ENCODE peak calls at places on chromosome 16, in eight cellular contexts. W is heart left ventricle, P is gastrocnemius medialis, N is right atrium auricular region, J is upper lobe of right lung, U is adrenal gland, K is Caco-2, B is endodermal cell. T is an unnamed sample. For H3K4me1, the result is how much of the 10 kb centered on the place peaks cover.

GRCh38 chr16:69848635-69849545 is 86.8 kb downstream of the WWP2 start:
- DNase-seq in P (peak), N (peak), K (no peak), W (peak), U (peak), B (no peak), J (peak), T (peak)

GRCh38 chr16:68257906-68258800 is 6.2 kb upstream of the SLC7A6 start:
- DNase-seq in U (peak), P (peak), W (no peak), N (no peak), B (no peak), K (peak), J (peak), T (no peak)

GRCh38 chr16:3099732-3100499 is 822 bp upstream of the ZSCAN10 start:
- DNase-seq in U (peak), N (peak), W (peak), B (peak), J (peak), P (peak), K (peak), T (peak)

GRCh38 chr16:19118938-19119431 is 5.2 kb downstream of the ITPRIPL2 start:
- DNase-seq in K (no peak), P (no peak), W (peak), J (no peak), B (no peak), N (peak), U (peak), T (peak)

GRCh38 chr16:65312071-65312470 is 190.2 kb upstream of the CDH11 start:
- DNase-seq in K (no peak), B (no peak), J (no peak), N (no peak), W (no peak), P (no peak), U (peak), T (no peak)

GRCh38 chr16:87180069-87180468 is 137.1 kb downstream of the C16orf95 start:
- DNase-seq in N (no peak), U (no peak), K (no peak), P (no peak), B (no peak), W (no peak), J (no peak), T (no peak)

GRCh38 chr16:69311533-69312388 is 611 bp downstream of the VPS4A start:
- DNase-seq in P (no peak), W (peak), U (peak), N (no peak), B (peak), J (peak), K (peak), T (no peak)

GRCh38 chr16:67279296-67280089 is at the start of gene PLEKHG4:
- DNase-seq in N (no peak), K (peak), J (peak), W (peak), P (peak), U (peak), B (peak), T (peak)

GRCh38 chr16:12535535-12536411 is 267.9 kb downstream of the CPPED1 start:
- DNase-seq in J (no peak), N (no peak), W (no peak), P (no peak), K (peak), U (no peak), B (peak), T (no peak)

GRCh38 chr16:88534731-88535141 is 35.5 kb upstream of the ZC3H18 start:
- DNase-seq in N (no peak), K (no peak), W (no peak), B (peak), P (no peak), U (peak), J (peak), T (peak)

GRCh38 chr16:18800674-18801196 is 614 bp downstream of the ARL6IP1 start:
- DNase-seq in N (no peak), J (no peak), B (peak), U (peak), K (peak), P (no peak), W (no peak), T (no peak)

GRCh38 chr16:67277294-67277998 is 1.9 kb upstream of the PLEKHG4 start:
- DNase-seq in U (peak), N (peak), J (no peak), P (no peak), K (no peak), W (no peak), B (no peak), T (peak)

GRCh38 chr16:48164907-48165715 is 9.3 kb upstream of the ABCC12 start:
- DNase-seq in U (peak), P (peak), N (peak), K (peak), W (peak), J (peak), B (peak), T (peak)

GRCh38 chr16:81798311-81799137 is 19.4 kb downstream of the PLCG2 start:
- DNase-seq in P (no peak), K (no peak), N (no peak), J (peak), U (no peak), B (no peak), W (no peak), T (peak)

GRCh38 chr16:28846933-28847273 is 755 bp upstream of the TUFM start:
- DNase-seq in J (no peak), W (no peak), N (no peak), B (peak), K (no peak), P (no peak), U (peak), T (no peak)

GRCh38 chr16:12637002-12637401 is 166.7 kb downstream of the CPPED1 start:
- DNase-seq in J (no peak), B (peak), U (no peak), N (no peak), K (no peak), P (no peak), W (no peak), T (no peak)

GRCh38 chr16:82043680-82044584 is 8.9 kb downstream of the HSD17B2 start:
- DNase-seq in K (no peak), J (no peak), B (no peak), U (no peak), N (no peak), P (no peak), W (no peak), T (no peak)

GRCh38 chr16:71303938-71304337 is 14.7 kb upstream of the CMTR2 start:
- DNase-seq in P (no peak), J (no peak), W (no peak), K (no peak), B (no peak), U (no peak), N (no peak), T (no peak)

DNA sequence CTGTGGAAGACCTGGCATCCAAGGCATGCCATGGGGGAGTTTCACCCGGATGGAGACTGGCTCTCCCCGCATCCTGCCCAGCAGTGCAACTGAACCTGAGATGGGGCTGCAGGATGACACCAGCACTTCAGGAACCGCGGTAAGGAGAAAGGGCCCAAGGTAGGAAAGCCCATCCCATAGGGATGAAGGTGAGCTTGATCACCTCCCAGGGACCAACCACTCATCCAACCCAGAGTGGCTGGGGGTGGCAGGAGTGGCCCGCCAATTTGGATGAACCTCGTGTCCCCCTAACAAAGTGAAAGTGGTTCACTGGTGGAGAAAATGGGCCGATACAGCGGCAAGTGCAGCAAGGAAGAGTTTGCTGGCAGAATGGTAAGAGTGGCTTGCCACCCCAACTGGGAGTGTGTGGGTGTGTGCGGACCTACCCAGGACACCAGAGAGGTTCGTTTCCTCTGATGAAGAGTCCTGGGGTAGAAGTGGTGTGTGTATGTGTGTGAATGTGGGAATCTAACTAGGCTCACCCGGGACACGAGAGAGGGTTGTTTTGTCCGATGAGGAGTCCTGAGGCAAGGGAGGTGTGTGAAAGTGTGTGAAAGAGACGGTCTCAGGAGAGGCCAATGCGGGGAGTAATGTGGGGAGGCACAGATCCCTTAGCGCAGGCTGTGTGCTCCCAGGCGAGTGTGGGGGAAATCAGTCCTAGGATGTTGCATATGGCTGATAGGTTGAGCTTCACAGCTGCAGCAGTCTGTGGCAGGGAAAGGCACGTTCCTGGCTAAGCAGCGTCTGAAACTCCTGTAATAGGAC is 22.6 kb downstream of the ACSM1 start:
- DNase-seq in N (no peak), J (no peak), B (peak), W (no peak), K (no peak), P (no peak), U (no peak), T (peak)
- H3K4me3 ChIP-seq in N (peak), J (peak), B (no peak), W (peak), K (no peak), P (no peak), U (no peak), T (peak)

DNA sequence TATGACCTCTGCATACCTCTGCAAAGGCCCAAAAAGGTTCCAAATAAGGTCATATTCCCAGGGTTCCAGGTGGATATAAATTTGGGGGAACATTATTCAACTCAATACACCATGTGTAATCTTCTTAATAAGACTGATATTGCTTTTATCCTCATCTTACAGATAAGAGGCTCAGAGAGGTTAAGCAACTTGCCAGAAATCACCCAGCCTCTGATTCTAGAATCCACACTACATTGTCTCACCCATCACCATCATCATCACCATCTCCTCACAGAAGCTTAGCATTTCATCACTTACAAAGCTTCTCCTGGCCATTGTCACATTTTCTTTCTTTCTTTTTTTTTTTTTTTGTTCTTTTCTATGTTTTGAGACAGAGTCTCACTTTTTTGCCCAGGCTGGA is 15.4 kb upstream of the KIFC3 start:
- DNase-seq in W (no peak), U (no peak), J (no peak), B (no peak), N (no peak), K (no peak), P (no peak), T (no peak)
- H3K4me1 ChIP-seq in W (under half), U (under half), J (under half), B (under half), N (under half), K (half or more), P (under half), T (under half)

DNA sequence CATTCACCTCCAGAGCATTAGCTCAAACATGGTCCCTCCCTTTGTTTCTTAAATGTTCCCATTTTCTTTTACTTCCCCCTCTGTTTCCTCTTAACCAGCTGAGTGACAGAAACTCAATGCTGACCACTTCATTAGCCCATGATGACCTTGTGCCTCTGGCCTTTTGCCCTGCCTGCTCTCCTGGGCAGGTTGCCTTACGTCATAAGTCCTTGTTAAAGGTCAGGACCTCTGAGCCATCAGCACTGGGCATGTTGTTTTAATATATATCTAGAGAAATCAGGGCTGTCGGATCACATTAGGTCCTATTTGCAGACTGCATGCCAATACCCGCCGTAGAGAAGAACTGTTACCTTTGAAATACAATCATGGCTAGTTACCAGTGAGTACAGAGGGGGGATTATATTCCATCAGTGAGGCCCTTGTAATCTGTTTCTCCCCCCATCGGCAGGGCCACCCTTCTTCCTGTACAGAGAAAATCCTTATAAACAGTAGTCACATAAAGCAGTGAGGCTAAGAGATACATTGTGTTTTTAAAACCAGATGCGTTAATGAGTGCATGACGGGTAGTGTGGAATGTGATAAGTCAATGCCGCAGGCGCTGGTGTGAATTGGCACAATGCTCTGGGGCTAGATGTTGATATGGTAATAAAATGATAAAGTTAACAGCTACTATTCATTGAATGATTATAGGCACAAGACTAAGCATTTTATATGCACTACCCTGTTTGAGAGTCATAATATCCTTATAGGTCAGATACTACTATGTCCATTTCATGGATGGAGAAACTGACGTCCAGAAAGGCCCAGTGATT is 94.3 kb upstream of the ZFHX3 start:
- DNase-seq in N (no peak), B (no peak), K (no peak), J (no peak), W (no peak), U (peak), P (no peak), T (no peak)
- H3K4me3 ChIP-seq in N (no peak), B (no peak), K (no peak), J (no peak), W (no peak), U (no peak), P (no peak), T (no peak)

GRCh38 chr16:52496051-52496876 is 50.7 kb downstream of the TOX3 start:
- DNase-seq in N (no peak), K (no peak), P (no peak), W (no peak), J (no peak), U (no peak), B (no peak), T (no peak)

GRCh38 chr16:52491216-52491615 is 55.7 kb downstream of the TOX3 start:
- DNase-seq in W (no peak), P (no peak), K (no peak), U (no peak), N (no peak), B (no peak), J (no peak), T (no peak)

GRCh38 chr16:52492789-52493357 is 54.1 kb downstream of the TOX3 start:
- DNase-seq in J (no peak), W (no peak), B (no peak), P (no peak), N (no peak), U (no peak), K (peak), T (no peak)

GRCh38 chr16:52494621-52495020 is 52.3 kb downstream of the TOX3 start:
- DNase-seq in P (no peak), W (no peak), B (no peak), U (no peak), J (no peak), K (peak), N (no peak), T (no peak)

DNA sequence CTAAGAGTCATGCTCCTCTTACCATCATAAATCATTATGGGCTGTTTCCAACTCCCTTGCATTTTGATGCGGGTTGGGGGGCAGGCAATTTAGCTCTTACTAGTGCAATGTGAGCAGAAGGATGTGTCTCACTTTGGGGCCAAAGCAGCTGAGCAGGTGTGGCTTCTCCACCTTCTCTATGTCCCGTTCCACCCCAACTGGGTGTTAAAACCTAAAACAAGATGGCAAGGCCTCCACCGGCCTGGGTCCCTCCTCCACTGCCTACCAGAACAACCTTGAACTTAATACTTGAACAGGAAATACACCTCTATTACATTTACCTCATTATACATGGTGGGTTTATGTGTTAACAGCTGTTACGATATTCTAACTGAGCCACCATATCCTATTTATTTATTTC is 52.8 kb downstream of the TOX3 start:
- DNase-seq in J (no peak), U (no peak), W (no peak), B (no peak), K (no peak), N (no peak), P (no peak), T (no peak)
- H3K4me1 ChIP-seq in J (under half), U (under half), W (under half), B (under half), K (under half), N (under half), P (under half), T (under half)

GRCh38 chr16:1090620-1091587 is 5.1 kb downstream of the C1QTNF8 start:
- DNase-seq in J (no peak), W (peak), N (no peak), U (no peak), B (no peak), K (peak), P (peak), T (no peak)
- H3K4me3 ChIP-seq in J (no peak), W (peak), N (no peak), U (no peak), B (no peak), K (peak), P (peak), T (no peak)

DNA sequence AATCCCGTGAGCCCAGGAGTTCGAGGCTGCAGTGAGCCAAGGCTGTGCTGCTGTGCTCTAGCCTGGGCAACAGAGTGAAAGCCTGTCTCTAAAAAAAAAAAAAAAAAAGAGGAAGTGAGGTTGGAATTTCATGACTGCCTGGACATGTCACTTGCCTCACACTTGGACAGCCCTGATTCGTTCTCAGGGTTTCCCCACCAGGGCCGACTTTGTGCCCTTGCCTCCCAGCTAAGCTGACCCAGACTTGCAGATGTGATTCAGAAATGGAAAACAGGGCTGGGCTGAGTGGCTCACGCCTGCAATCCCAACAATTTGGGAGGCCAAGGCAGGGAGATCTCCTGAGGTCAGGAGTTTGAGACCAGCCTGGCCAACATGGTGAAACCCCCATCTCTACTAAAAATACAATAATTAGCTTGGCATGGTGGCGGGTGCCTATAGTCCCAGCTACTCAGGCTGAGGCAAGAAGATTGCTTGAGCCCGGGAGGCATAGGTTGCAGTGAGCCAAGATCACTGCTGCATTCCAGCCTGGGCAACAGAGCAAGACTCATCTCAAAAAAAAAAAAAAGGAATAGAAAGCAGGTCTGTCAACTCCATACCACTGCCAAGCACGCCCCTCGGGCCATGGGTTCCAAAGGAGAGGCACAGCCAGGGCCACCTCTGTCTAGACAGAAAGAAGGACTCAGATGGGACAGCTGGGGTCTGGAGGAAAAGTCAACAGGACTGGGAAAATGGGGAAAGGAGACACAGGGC is 46.9 kb downstream of the SOCS1 start:
- DNase-seq in N (no peak), W (no peak), P (no peak), U (no peak), K (no peak), J (no peak), B (no peak), T (no peak)
- H3K4me1 ChIP-seq in N (under half), W (under half), P (under half), U (under half), K (under half), J (under half), B (under half), T (under half)

DNA sequence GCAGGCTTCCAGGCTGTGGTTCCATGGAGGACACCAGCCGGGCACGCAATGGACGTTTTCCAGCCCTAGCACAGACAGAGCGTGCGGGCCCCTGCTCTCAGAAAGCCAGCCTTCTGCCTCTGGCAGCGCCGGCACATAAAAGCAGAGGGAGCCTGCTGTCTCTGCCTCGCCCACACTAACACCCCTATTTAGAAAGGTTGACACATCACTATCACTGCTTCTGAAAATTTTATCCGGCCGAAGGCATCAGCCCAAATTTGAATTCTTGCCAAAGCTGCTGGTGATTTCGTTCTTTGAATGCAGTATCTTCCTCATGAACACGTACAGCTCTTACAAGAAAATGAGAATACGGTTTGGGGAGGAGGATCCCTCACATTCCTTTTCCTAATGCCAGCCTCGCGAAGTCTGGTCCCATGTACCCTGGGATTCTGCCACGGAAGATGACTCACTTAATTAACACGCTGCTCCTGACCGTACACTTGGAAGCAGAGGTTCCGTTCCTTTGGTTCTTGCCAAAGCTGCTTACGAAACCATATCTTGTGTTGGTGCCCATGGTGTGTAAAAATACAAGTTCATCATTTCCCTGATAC is 1.3 kb upstream of the RAB11FIP3 start:
- DNase-seq in B (no peak), J (no peak), K (no peak), N (peak), P (peak), U (peak), W (peak), T (peak)
- H3K4me3 ChIP-seq in B (peak), J (peak), K (peak), N (peak), P (peak), U (no peak), W (peak), T (peak)

GRCh38 chr16:7148606-7149005 is 184.0 kb upstream of the RBFOX1 start:
- DNase-seq in U (no peak), N (no peak), B (no peak), W (no peak), J (no peak), K (no peak), P (no peak), T (no peak)
- H3K4me1 ChIP-seq in U (under half), N (under half), B (under half), W (under half), J (under half), K (under half), P (under half), T (under half)

T was measured in right cardiac atrium.